ENCODE peak calls at places on chromosomes 2 and 18, in seven cellular contexts. L, M, V, I, N, B and J are unnamed samples. For H3K4me1 and H3K36me3, the result is how much of the 10 kb centered on the place peaks cover.

GRCh38 chr2:112137516-112138142 is 556 bp upstream of the FBLN7 start:
- DNase-seq in L (no peak), M (peak), V (no peak), I (no peak), N (no peak), B (no peak), J (no peak)

GRCh38 chr2:197198890-197199289 is 111.7 kb downstream of the ANKRD44 start:
- DNase-seq in L (peak), M (peak), V (peak), I (peak), N (no peak), B (peak), J (peak)

GRCh38 chr18:54612237-54612636 is 21.2 kb downstream of the DYNAP start:
- DNase-seq in L (no peak), M (peak), V (no peak), I (no peak), N (no peak), B (no peak), J (no peak)

GRCh38 chr18:54210463-54210862 is 14.0 kb downstream of the MBD2 start:
- DNase-seq in L (no peak), M (no peak), V (no peak), I (no peak), N (no peak), B (no peak), J (no peak)

GRCh38 chr2:36358317-36358659 is 2.7 kb downstream of the CRIM1 start:
- DNase-seq in L (no peak), M (no peak), V (no peak), I (no peak), N (peak), B (no peak), J (peak)

GRCh38 chr2:200442471-200442870 is 67.4 kb downstream of the KCTD18 start:
- DNase-seq in L (no peak), M (no peak), V (no peak), I (no peak), N (peak), B (no peak), J (no peak)

GRCh38 chr2:224769489-224769888 is 53.3 kb upstream of the CCDC195 start:
- DNase-seq in L (no peak), M (no peak), V (no peak), I (no peak), N (no peak), B (no peak), J (no peak)

GRCh38 chr2:113169002-113169530 is 4.7 kb upstream of the PSD4 start:
- DNase-seq in L (no peak), M (peak), V (no peak), I (no peak), N (no peak), B (no peak), J (no peak)

GRCh38 chr2:224722777-224723176 is 6.6 kb upstream of the CCDC195 start:
- DNase-seq in L (no peak), M (no peak), V (no peak), I (no peak), N (no peak), B (no peak), J (no peak)

GRCh38 chr18:23115683-23116096 is 19.6 kb upstream of the CABLES1 start:
- DNase-seq in L (no peak), M (no peak), V (no peak), I (no peak), N (peak), B (no peak), J (no peak)

GRCh38 chr2:173607601-173608311 is 253.1 kb downstream of the CDCA7 start:
- DNase-seq in L (no peak), M (peak), V (no peak), I (no peak), N (peak), B (no peak), J (peak)

GRCh38 chr2:172100080-172101007 is 2.4 kb downstream of the DLX2 start:
- DNase-seq in L (no peak), M (no peak), V (peak), I (no peak), N (no peak), B (no peak), J (no peak)

GRCh38 chr2:41836944-41837343 is 210.9 kb upstream of the PKDCC start:
- DNase-seq in L (no peak), M (no peak), V (no peak), I (peak), N (peak), B (no peak), J (peak)

GRCh38 chr2:31710121-31710520 is 129.4 kb upstream of the SRD5A2 start:
- DNase-seq in L (no peak), M (no peak), V (no peak), I (no peak), N (no peak), B (no peak), J (no peak)

GRCh38 chr18:6374935-6375529 is 39.7 kb downstream of the L3MBTL4 start:
- DNase-seq in L (no peak), M (no peak), V (no peak), I (no peak), N (no peak), B (no peak), J (no peak)

GRCh38 chr2:69639246-69639645 is 4.3 kb downstream of the AAK1 start:
- DNase-seq in L (no peak), M (no peak), V (no peak), I (no peak), N (no peak), B (no peak), J (no peak)

GRCh38 chr2:69636395-69636794 is 7.1 kb downstream of the AAK1 start:
- DNase-seq in L (no peak), M (no peak), V (no peak), I (no peak), N (no peak), B (no peak), J (no peak)

GRCh38 chr2:69638630-69639029 is 4.9 kb downstream of the AAK1 start:
- DNase-seq in L (no peak), M (no peak), V (no peak), I (no peak), N (no peak), B (no peak), J (no peak)

GRCh38 chr2:69635426-69635825 is 8.1 kb downstream of the AAK1 start:
- DNase-seq in L (no peak), M (no peak), V (no peak), I (no peak), N (no peak), B (no peak), J (no peak)

DNA sequence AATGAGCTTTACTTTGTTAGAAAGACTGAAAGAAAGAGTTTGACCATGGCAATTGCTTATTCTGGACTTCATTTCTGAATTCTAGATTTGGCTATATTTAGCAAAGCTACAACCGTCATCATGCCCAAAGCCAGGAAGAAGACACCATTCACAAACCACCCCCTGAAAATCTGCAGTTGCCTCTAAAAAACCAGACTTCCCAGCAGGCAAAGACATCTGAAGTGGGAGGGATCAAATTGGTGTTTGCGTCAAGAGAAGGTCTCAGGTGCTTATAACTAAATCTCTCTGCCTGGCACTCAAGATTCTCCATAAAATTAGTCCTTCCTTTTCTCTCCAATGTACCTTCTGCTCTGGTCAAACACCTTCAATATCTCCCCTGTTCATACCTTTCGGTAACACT is 5.6 kb downstream of the AAK1 start:
- DNase-seq in L (no peak), M (no peak), V (no peak), I (no peak), N (no peak), B (no peak), J (no peak)
- H3K4me1 ChIP-seq in L (under half), M (under half), V (under half), I (under half), N (under half), B (half or more), J (under half)

GRCh38 chr2:38571186-38571585 is 31.5 kb downstream of the HNRNPLL start:
- DNase-seq in L (no peak), M (no peak), V (no peak), I (no peak), N (no peak), B (no peak), J (no peak)
- H3K36me3 ChIP-seq in L (under half), M (under half), V (under half), I (under half), N (half or more), B (under half), J (under half)

DNA sequence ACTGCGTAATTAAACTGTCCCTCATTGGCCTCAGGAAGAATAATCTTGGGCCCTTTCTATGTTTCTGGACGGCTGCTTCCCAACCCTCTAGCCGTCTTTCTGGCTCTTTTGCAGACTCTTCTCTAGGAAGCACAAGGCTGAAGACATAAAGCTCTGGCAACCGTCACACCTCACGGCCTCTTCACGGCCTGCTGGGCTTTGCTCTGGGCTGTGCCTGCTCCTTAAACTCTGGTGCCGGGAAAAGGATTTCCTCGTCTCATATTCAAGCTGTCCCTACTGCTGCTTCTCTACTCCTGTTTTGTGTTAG is 36.0 kb upstream of the WIPF1 start:
- DNase-seq in L (no peak), M (no peak), V (peak), I (no peak), N (no peak), B (no peak), J (no peak)
- H3K4me1 ChIP-seq in L (under half), M (under half), V (under half), I (under half), N (under half), B (half or more), J (under half)

GRCh38 chr2:218733615-218734021 is 23.0 kb downstream of the TTLL4 start:
- DNase-seq in L (no peak), M (no peak), V (no peak), I (no peak), N (no peak), B (no peak), J (no peak)

GRCh38 chr2:218732052-218732760 is 21.6 kb downstream of the TTLL4 start:
- DNase-seq in L (no peak), M (no peak), V (no peak), I (no peak), N (no peak), B (no peak), J (no peak)

GRCh38 chr2:218736535-218736934 is 25.9 kb downstream of the TTLL4 start:
- DNase-seq in L (no peak), M (no peak), V (no peak), I (no peak), N (no peak), B (no peak), J (no peak)

GRCh38 chr2:218732761-218733158 is 22.1 kb downstream of the TTLL4 start:
- DNase-seq in L (no peak), M (no peak), V (no peak), I (no peak), N (no peak), B (no peak), J (no peak)

DNA sequence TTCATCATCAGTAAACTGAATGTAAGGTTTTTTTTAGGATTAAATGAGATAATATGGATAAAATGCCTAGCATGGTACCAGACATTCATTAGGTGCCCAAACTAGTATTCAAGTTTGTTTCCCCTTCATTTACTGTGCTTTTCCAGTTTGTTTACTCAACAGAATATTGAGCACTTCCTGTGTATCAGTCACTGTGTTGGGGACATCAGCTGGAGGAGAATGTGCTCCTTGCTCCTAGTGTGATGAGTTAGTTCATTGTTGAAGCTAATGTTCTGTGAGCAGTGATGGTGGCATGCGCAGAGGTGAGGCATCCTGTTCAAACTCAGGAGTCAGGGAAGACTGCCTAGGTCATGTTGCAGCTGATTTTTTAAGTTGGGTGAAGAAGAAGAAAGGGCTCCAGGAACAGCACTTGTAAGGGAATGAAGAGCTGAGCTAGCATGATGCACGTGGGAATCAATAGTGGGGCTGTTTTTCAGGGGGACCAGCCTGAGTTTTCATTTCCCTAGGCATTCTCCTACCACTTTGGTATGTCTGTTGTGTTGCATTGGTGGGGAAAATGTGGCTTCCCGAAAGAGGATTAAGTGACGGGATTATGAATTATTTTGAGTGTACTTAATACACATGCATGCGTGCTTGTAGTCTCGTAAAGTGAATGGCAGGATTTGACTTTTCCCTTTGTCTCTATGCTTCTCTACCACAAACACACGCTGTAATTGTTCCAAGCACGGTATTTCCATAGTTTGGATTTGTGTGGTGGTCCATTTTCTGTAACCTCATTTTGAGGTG is 23.7 kb downstream of the TTLL4 start:
- DNase-seq in L (no peak), M (no peak), V (no peak), I (no peak), N (no peak), B (no peak), J (peak)
- H3K36me3 ChIP-seq in L (under half), M (under half), V (under half), I (under half), N (under half), B (under half), J (under half)

GRCh38 chr2:45285311-45285710 is 276.1 kb upstream of the SIX2 start:
- DNase-seq in L (no peak), M (no peak), V (no peak), I (no peak), N (no peak), B (no peak), J (no peak)
- H3K4me1 ChIP-seq in L (under half), M (under half), V (under half), I (under half), N (under half), B (under half), J (under half)

GRCh38 chr2:209727077-209727476 is 44.6 kb upstream of the UNC80 start:
- DNase-seq in L (no peak), M (no peak), V (no peak), I (no peak), N (no peak), B (no peak), J (no peak)

GRCh38 chr2:209721497-209721896 is 50.1 kb upstream of the UNC80 start:
- DNase-seq in L (no peak), M (no peak), V (no peak), I (no peak), N (no peak), B (no peak), J (no peak)

DNA sequence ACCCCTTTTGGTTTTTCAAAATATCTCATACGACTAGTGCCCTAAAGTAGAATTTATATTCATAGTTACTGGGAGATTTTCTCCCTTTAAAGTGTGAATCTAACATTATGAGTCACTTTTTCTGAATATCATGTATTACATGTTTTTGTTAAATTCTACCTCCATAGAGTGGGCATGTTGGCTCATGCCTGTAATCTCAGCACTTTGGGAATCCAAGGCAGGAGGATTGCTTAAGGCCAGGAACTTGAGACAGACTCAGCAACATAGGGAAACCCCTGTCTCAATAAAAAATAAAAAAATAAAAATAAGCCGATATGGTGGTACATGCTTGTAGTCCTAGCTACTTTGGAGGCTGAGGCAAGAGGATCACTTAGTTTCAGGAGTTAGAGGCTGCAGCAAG is 45.3 kb upstream of the UNC80 start:
- DNase-seq in L (no peak), M (no peak), V (no peak), I (no peak), N (no peak), B (no peak), J (no peak)
- H3K36me3 ChIP-seq in L (under half), M (under half), V (half or more), I (under half), N (under half), B (under half), J (under half)

DNA sequence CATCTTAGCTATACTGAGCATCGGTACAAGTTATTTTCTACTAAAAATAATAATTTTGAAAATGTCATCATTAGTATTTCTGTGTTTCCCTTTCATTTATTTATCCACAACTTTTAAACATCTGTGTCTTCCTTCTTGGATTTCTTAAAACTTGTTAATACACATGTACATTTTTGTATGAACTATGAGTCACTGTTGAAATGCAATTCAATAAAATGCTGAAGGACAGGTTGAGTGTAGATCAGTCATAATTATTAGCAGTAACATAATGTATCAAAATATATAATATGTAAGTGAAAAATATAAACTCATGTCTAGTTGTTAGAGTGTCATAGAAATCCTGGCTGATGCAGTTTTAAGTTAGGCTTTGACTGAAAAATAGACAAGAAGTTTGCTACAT is 115.9 kb downstream of the MEIS1 start:
- DNase-seq in L (no peak), M (no peak), V (no peak), I (no peak), N (no peak), B (no peak), J (no peak)
- H3K4me1 ChIP-seq in L (under half), M (half or more), V (under half), I (under half), N (under half), B (under half), J (under half)

DNA sequence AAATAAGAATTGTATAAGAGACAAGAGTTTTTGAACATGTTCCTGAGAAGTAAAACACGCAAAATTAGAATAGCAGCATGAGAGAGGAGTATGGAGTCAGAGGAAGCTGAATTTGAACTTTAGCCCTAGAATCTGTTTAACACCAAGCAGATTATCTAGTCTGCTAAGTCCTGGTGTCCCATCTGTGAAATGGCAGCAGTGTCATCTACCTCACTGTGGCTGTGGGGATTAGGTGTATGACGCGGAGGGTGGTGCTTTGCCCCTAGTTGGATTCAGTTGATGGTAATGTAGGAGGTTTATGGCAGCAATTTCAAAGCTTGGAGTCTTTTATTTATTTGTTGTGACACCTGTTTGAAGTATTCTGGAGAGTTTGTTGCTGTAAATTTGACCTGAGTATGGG is 79.2 kb downstream of the ZNF532 start:
- DNase-seq in L (no peak), M (no peak), V (no peak), I (no peak), N (no peak), B (no peak), J (no peak)
- H3K36me3 ChIP-seq in L (under half), M (under half), V (under half), I (under half), N (half or more), B (under half), J (under half)